ENCODE peak calls at places on chromosomes 7 and 10, in eight cellular contexts. S is IMR-90, C is BE2C, J is heart left ventricle, H is aorta, W is ascending aorta, A is HCT116, I is body of pancreas. D is an unnamed sample. For H3K4me1, the result is how much of the 10 kb centered on the place peaks cover.

GRCh38 chr10:97974526-97975525 is 55.6 kb downstream of the CRTAC1 start:
- DNase-seq in S (no peak), C (no peak), J (no peak), H (no peak), W (no peak), A (no peak), I (no peak), D (peak)

GRCh38 chr7:107206136-107206535 is 37.3 kb downstream of the HBP1 start:
- DNase-seq in S (no peak), C (no peak), J (no peak), H (no peak), W (no peak), A (no peak), I (no peak), D (no peak)

GRCh38 chr10:18533921-18534320 is 117.5 kb downstream of the NSUN6 start:
- DNase-seq in S (peak), C (no peak), J (no peak), H (no peak), W (no peak), A (no peak), I (no peak), D (no peak)

GRCh38 chr10:52443419-52444388 is 129.6 kb downstream of the DKK1 start:
- DNase-seq in S (peak), C (no peak), J (no peak), H (no peak), W (no peak), A (peak), I (no peak), D (no peak)

GRCh38 chr7:75937958-75938786 is 23.2 kb downstream of the POR start:
- DNase-seq in S (peak), C (peak), J (peak), H (peak), W (peak), A (peak), I (peak), D (peak)

GRCh38 chr10:126070815-126071214 is 174.5 kb downstream of the FANK1 start:
- DNase-seq in S (no peak), C (no peak), J (no peak), H (no peak), W (no peak), A (no peak), I (no peak), D (no peak)

GRCh38 chr7:53812135-53812534 is 730.0 kb upstream of the VSTM2A start:
- DNase-seq in S (no peak), C (no peak), J (no peak), H (no peak), W (no peak), A (no peak), I (no peak), D (peak)

GRCh38 chr10:123287594-123288247 is 133.5 kb downstream of the BUB3 start:
- DNase-seq in S (peak), C (peak), J (no peak), H (no peak), W (no peak), A (peak), I (no peak), D (no peak)

GRCh38 chr7:2670720-2671391 is 17.1 kb upstream of the AMZ1 start:
- DNase-seq in S (peak), C (peak), J (peak), H (peak), W (no peak), A (peak), I (peak), D (peak)

DNA sequence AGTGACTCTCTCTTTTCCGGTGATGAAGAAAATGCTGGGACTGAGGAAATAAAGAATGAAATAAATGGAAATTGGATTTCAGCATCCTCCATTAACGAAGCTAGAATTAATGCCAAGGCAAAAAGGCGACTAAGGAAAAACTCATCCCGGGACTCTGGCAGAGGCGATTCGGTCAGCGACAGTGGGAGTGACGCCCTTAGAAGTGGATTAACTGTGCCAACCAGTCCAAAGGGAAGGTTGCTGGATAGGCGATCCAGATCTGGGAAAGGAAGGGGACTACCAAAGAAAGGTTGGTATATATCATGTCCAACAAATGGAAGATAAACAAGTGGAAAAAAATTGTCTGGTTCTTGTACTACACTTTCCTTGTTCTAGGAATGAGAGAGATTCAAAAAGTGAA is 9.5 kb downstream of the PDCD4 start:
- DNase-seq in S (no peak), C (no peak), J (no peak), H (no peak), W (no peak), A (no peak), I (no peak), D (no peak)
- H3K4me1 ChIP-seq in S (under half), C (under half), J (under half), H (under half), W (under half), A (under half), I (half or more), D (under half)

DNA sequence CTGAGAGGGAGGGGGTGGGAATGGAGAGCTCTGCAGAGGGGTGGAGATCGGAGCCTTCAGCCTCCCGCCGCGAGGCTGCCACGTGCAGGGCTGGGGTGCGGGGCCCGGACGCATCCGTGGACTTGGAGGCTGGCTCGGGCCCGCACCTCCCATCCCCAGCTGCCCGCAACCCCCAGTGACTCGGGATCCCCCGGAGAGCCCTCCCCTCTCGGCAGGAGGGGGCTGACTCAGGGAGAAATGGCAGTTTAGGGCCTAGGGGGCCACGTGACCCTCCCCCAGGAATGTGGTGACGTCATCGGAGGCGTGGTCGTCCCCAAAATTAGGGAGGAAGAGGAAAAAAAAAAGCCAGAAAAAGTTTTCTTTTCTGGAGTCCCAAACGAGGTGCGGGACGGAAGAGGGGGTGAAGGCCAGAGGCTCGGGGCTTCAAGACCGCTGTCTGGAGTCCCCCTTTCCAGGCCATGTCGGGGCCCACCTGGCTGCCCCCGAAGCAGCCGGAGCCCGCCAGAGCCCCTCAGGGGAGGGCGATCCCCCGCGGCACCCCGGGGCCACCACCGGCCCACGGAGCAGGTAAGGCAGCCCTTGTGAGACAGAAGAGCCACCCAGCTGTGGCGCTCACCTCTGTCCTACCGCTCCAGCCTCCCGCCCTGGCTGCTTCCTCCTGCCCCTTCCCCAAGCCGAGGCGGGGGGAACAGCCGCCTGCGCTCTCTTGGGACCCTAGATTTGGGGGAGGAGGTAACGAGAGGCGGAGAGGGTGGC is at the start of gene TRIP6:
- DNase-seq in S (peak), C (no peak), J (peak), H (peak), W (peak), A (peak), I (peak), D (peak)
- H3K4me3 ChIP-seq in S (peak), C (no peak), J (peak), H (peak), W (peak), A (peak), I (peak), D (peak)

DNA sequence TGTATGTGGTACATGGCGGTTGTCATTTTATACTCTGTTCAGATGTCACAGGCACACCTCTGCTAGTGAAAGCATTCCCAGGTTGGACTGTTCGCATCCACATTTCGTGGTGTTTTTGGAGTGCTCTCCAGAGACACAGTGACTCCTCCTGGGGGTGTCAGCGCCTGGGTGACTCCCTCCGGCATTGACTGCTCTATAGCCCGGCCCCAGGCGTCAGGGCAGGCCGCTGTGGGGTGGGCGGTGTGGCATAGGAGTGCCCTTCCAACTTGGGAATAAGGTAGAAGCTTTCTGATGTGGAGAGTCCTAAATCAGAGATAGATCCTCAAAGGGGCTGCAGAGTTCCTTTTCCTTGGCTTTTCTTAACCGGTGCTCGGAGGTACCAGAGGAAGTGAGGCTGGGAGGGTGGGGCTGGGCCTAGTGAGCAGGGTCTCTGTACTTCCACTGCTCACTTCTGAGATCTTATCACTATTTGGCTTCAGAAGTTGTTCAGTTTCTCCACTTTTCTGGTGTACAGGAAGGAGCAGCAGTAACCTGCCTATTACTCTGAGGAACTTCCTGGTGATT is 32.3 kb downstream of the CCNY start:
- DNase-seq in S (no peak), C (no peak), J (no peak), H (no peak), W (no peak), A (no peak), I (no peak), D (no peak)
- H3K4me1 ChIP-seq in S (under half), C (under half), J (half or more), H (under half), W (under half), A (under half), I (half or more), D (under half)

DNA sequence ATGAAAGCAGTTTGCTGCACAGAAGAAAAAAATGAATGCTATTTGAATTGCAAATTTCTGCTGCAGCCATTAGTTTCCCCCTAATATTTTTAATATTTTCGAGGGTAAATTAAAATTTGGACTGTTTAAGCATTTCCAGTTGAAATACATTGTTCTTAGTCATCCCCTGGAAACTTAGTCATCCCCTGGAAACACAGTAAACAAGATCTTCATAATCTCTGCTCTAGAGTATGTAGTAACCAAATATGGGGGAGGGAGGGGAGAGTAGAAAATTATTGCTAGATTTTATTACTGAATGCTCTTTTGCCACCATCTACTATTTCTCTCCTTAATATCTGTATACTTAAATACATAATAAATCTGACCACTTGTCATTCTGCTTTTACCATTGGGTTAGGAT is 1053.3 kb downstream of the SORCS1 start:
- DNase-seq in S (peak), C (no peak), J (no peak), H (no peak), W (no peak), A (no peak), I (no peak), D (no peak)
- H3K4me3 ChIP-seq in S (no peak), C (no peak), J (no peak), H (no peak), W (no peak), A (no peak), I (no peak), D (no peak)

GRCh38 chr7:155482511-155483183 is 24.7 kb downstream of the EN2 start:
- DNase-seq in S (no peak), C (no peak), J (no peak), H (no peak), W (no peak), A (no peak), I (no peak), D (no peak)
- H3K4me1 ChIP-seq in S (under half), C (under half), J (under half), H (under half), W (under half), A (under half), I (under half), D (under half)

GRCh38 chr10:69800665-69801064 is 1.0 kb upstream of the COL13A1 start:
- DNase-seq in S (no peak), C (no peak), J (no peak), H (no peak), W (no peak), A (no peak), I (no peak), D (no peak)

GRCh38 chr10:69800109-69800508 is 1.6 kb upstream of the COL13A1 start:
- DNase-seq in S (peak), C (peak), J (peak), H (no peak), W (no peak), A (peak), I (peak), D (no peak)

GRCh38 chr10:69801434-69802315 is at the start of gene COL13A1:
- DNase-seq in S (peak), C (peak), J (peak), H (peak), W (no peak), A (peak), I (peak), D (peak)

GRCh38 chr10:69802424-69803161 is 887 bp downstream of the COL13A1 start:
- DNase-seq in S (peak), C (peak), J (peak), H (peak), W (no peak), A (no peak), I (no peak), D (no peak)

GRCh38 chr10:69801094-69801433 is 642 bp upstream of the COL13A1 start:
- DNase-seq in S (peak), C (peak), J (peak), H (peak), W (no peak), A (peak), I (peak), D (no peak)
- H3K4me3 ChIP-seq in S (peak), C (peak), J (peak), H (peak), W (peak), A (peak), I (no peak), D (peak)